ENCODE peak calls at places on chromosomes 2 and 18, in four cellular contexts. G, L, R and B are unnamed samples.

GRCh38 chr18:7754258-7754657 is 187.1 kb downstream of the PTPRM start:
- DNase-seq in G (no peak), L (no peak), R (no peak), B (no peak)

GRCh38 chr2:233851169-233851568 is 3.2 kb downstream of the HJURP start:
- DNase-seq in G (no peak), L (no peak), R (no peak), B (no peak)

GRCh38 chr18:70454705-70455322 is 166.0 kb downstream of the SOCS6 start:
- DNase-seq in G (peak), L (no peak), R (peak), B (no peak)

GRCh38 chr18:50093366-50093765 is 101.6 kb downstream of the MYO5B start:
- DNase-seq in G (no peak), L (no peak), R (no peak), B (no peak)

GRCh38 chr2:24552836-24553235 is 61.8 kb downstream of the NCOA1 start:
- DNase-seq in G (no peak), L (no peak), R (no peak), B (no peak)

GRCh38 chr2:232761301-232761907 is 15.0 kb downstream of the KCNJ13 start:
- DNase-seq in G (peak), L (peak), R (peak), B (no peak)

GRCh38 chr18:67035026-67035425 is 431.1 kb upstream of the CDH19 start:
- DNase-seq in G (no peak), L (no peak), R (no peak), B (no peak)

GRCh38 chr2:37000273-37000780 is 34.0 kb upstream of the STRN start:
- DNase-seq in G (no peak), L (no peak), R (no peak), B (no peak)

GRCh38 chr2:216989335-216990129 is 129.7 kb upstream of the TNP1 start:
- DNase-seq in G (no peak), L (no peak), R (no peak), B (no peak)

GRCh38 chr2:10238396-10238795 is 64.3 kb upstream of the HPCAL1 start:
- DNase-seq in G (no peak), L (no peak), R (no peak), B (no peak)

GRCh38 chr2:231361701-231362588 is 33.6 kb upstream of the B3GNT7 start:
- DNase-seq in G (peak), L (no peak), R (no peak), B (no peak)

GRCh38 chr18:5510109-5510846 is 33.5 kb downstream of the EPB41L3 start:
- DNase-seq in G (no peak), L (no peak), R (no peak), B (no peak)

GRCh38 chr2:3492951-3493609 is 26.3 kb downstream of the ADI1 start:
- DNase-seq in G (peak), L (no peak), R (no peak), B (no peak)

GRCh38 chr18:33404244-33404873 is 36.2 kb downstream of the CCDC178 start:
- DNase-seq in G (peak), L (no peak), R (peak), B (no peak)

GRCh38 chr2:64470921-64471320 is 17.0 kb downstream of the LGALSL start:
- DNase-seq in G (no peak), L (no peak), R (no peak), B (no peak)

GRCh38 chr2:28320009-28320365 is 72.7 kb upstream of the FOSL2 start:
- DNase-seq in G (no peak), L (no peak), R (no peak), B (no peak)

GRCh38 chr2:227828385-227828990 is 14.8 kb downstream of the CCL20 start:
- DNase-seq in G (no peak), L (no peak), R (no peak), B (no peak)